ENCODE peak calls at places on chromosomes 6 and 20, in four cellular contexts. One of them, this sample, is unnamed.

GRCh38 chr20:3621111-3621510 is 42.1 kb downstream of the GFRA4 start:
- DNase-seq in endothelial cell: peak; percentile 22
- DNase-seq in activated T-helper 1 cell treated with anti-CD3 and anti-CD28 coated beads, Interleukin-2, amount 50 U/mL, for 16 hours: no peak
- DNase-seq in CD8-positive, alpha-beta T cell: no peak
- DNase-seq in this sample: no peak

GRCh38 chr6:82033631-82034211 is 213.8 kb downstream of the IBTK start:
- DNase-seq in endothelial cell: no peak
- DNase-seq in activated T-helper 1 cell treated with anti-CD3 and anti-CD28 coated beads, Interleukin-2, amount 50 U/mL, for 16 hours: no peak
- DNase-seq in CD8-positive, alpha-beta T cell: no peak
- DNase-seq in this sample: no peak

GRCh38 chr6:33828764-33829731 is 25.2 kb upstream of the MLN start:
- DNase-seq in endothelial cell: no peak
- DNase-seq in activated T-helper 1 cell treated with anti-CD3 and anti-CD28 coated beads, Interleukin-2, amount 50 U/mL, for 16 hours: no peak
- DNase-seq in CD8-positive, alpha-beta T cell: no peak
- DNase-seq in this sample: peak; percentile 20

GRCh38 chr20:49340161-49340966 is 62.5 kb upstream of the ZNFX1 start:
- DNase-seq in endothelial cell: no peak
- DNase-seq in activated T-helper 1 cell treated with anti-CD3 and anti-CD28 coated beads, Interleukin-2, amount 50 U/mL, for 16 hours: no peak
- DNase-seq in CD8-positive, alpha-beta T cell: no peak
- DNase-seq in this sample: no peak

GRCh38 chr6:141541766-141542324 is 590.9 kb upstream of the GJE1 start:
- DNase-seq in endothelial cell: no peak
- DNase-seq in activated T-helper 1 cell treated with anti-CD3 and anti-CD28 coated beads, Interleukin-2, amount 50 U/mL, for 16 hours: no peak
- DNase-seq in CD8-positive, alpha-beta T cell: no peak
- DNase-seq in this sample: no peak

GRCh38 chr6:111113731-111114438 is 26.6 kb downstream of the SLC16A10 start:
- DNase-seq in endothelial cell: no peak
- DNase-seq in activated T-helper 1 cell treated with anti-CD3 and anti-CD28 coated beads, Interleukin-2, amount 50 U/mL, for 16 hours: no peak
- DNase-seq in CD8-positive, alpha-beta T cell: no peak
- DNase-seq in this sample: peak; percentile 79

GRCh38 chr6:20718705-20719653 is 184.7 kb downstream of the CDKAL1 start:
- DNase-seq in endothelial cell: no peak
- DNase-seq in activated T-helper 1 cell treated with anti-CD3 and anti-CD28 coated beads, Interleukin-2, amount 50 U/mL, for 16 hours: no peak
- DNase-seq in CD8-positive, alpha-beta T cell: no peak
- DNase-seq in this sample: no peak

GRCh38 chr6:119871520-119871919 is 522.0 kb upstream of the MAN1A1 start:
- DNase-seq in endothelial cell: no peak
- DNase-seq in activated T-helper 1 cell treated with anti-CD3 and anti-CD28 coated beads, Interleukin-2, amount 50 U/mL, for 16 hours: no peak
- DNase-seq in CD8-positive, alpha-beta T cell: no peak
- DNase-seq in this sample: no peak

GRCh38 chr20:59737816-59738215 is 133.5 kb downstream of the PHACTR3 start:
- DNase-seq in endothelial cell: no peak
- DNase-seq in activated T-helper 1 cell treated with anti-CD3 and anti-CD28 coated beads, Interleukin-2, amount 50 U/mL, for 16 hours: no peak
- DNase-seq in CD8-positive, alpha-beta T cell: no peak
- DNase-seq in this sample: no peak

GRCh38 chr6:11994875-11995461 is 17.1 kb upstream of the HIVEP1 start:
- DNase-seq in endothelial cell: no peak
- DNase-seq in activated T-helper 1 cell treated with anti-CD3 and anti-CD28 coated beads, Interleukin-2, amount 50 U/mL, for 16 hours: no peak
- DNase-seq in CD8-positive, alpha-beta T cell: no peak
- DNase-seq in this sample: no peak

GRCh38 chr6:138817799-138818198 is 21.9 kb downstream of the ECT2L start:
- DNase-seq in endothelial cell: no peak
- DNase-seq in activated T-helper 1 cell treated with anti-CD3 and anti-CD28 coated beads, Interleukin-2, amount 50 U/mL, for 16 hours: no peak
- DNase-seq in CD8-positive, alpha-beta T cell: no peak
- DNase-seq in this sample: peak; percentile 70

GRCh38 chr6:56242343-56242742 is 5.0 kb downstream of the COL21A1 start:
- DNase-seq in endothelial cell: no peak
- DNase-seq in activated T-helper 1 cell treated with anti-CD3 and anti-CD28 coated beads, Interleukin-2, amount 50 U/mL, for 16 hours: no peak
- DNase-seq in CD8-positive, alpha-beta T cell: no peak
- DNase-seq in this sample: peak; percentile 9

GRCh38 chr6:130115036-130115435 is 96.7 kb downstream of the L3MBTL3 start:
- DNase-seq in endothelial cell: no peak
- DNase-seq in activated T-helper 1 cell treated with anti-CD3 and anti-CD28 coated beads, Interleukin-2, amount 50 U/mL, for 16 hours: no peak
- DNase-seq in CD8-positive, alpha-beta T cell: no peak
- DNase-seq in this sample: no peak